ENCODE peak calls at places on chromosomes 6 and 20, in nine cellular contexts. O is activated T-cell treated with anti-CD3 and anti-CD28 coated beads for 1 hour, D is HFFc6, Y is amniotic stem cell, E is NCI-H2171 treated with DMSO at 0.1 percent for 48 hours, T is WTC11, N is T-helper 9 cell, J is adrenal gland, A is anterior cingulate cortex. P is an unnamed sample.

GRCh38 chr6:87200469-87201174 is 45.3 kb downstream of the ZNF292 start:
- DNase-seq in J (peak), O (no peak), E (no peak), T (no peak), Y (no peak), A (no peak), N (no peak), D (no peak), P (no peak)

GRCh38 chr20:62896526-62896925 is 29.8 kb downstream of the DIDO1 start:
- DNase-seq in E (no peak), J (no peak), A (no peak), Y (no peak), N (no peak), O (no peak), D (no peak), T (no peak), P (no peak)

GRCh38 chr6:160077526-160077925 is 44.1 kb upstream of the SLC22A1 start:
- DNase-seq in A (no peak), E (no peak), T (no peak), N (no peak), D (peak), J (no peak), O (no peak), Y (peak), P (no peak)

GRCh38 chr6:29739136-29739881 is 16.1 kb downstream of the HLA-F start:
- DNase-seq in T (no peak), J (peak), Y (no peak), O (no peak), D (no peak), E (no peak), A (no peak), N (no peak), P (no peak)

GRCh38 chr6:48087448-48087847 is 23.5 kb downstream of the PTCHD4 start:
- DNase-seq in A (no peak), Y (no peak), E (peak), J (no peak), O (no peak), N (no peak), T (no peak), D (peak), P (peak)

GRCh38 chr20:62820208-62820961 is 3.5 kb downstream of the COL9A3 start:
- DNase-seq in Y (no peak), J (no peak), D (no peak), O (no peak), T (no peak), E (no peak), N (no peak), A (no peak), P (peak)

GRCh38 chr6:38933426-38933825 is 115.2 kb upstream of the GLP1R start:
- DNase-seq in E (no peak), N (no peak), O (no peak), Y (no peak), D (peak), A (no peak), J (no peak), T (no peak), P (no peak)

GRCh38 chr20:62615750-62616251 is 26.5 kb upstream of the SLCO4A1 start:
- DNase-seq in A (no peak), O (no peak), E (no peak), Y (no peak), J (no peak), T (no peak), D (no peak), N (no peak), P (no peak)

GRCh38 chr6:22575190-22575589 is 5.8 kb downstream of the HDGFL1 start:
- DNase-seq in N (no peak), A (no peak), Y (no peak), E (no peak), J (no peak), D (no peak), T (no peak), O (no peak), P (no peak)

GRCh38 chr6:122789862-122790739 is 1.0 kb downstream of the SMPDL3A start:
- DNase-seq in E (peak), Y (peak), N (no peak), J (peak), T (peak), O (no peak), A (no peak), D (no peak), P (peak)

GRCh38 chr6:158211273-158212055 is 43.3 kb downstream of the GTF2H5 start:
- DNase-seq in T (no peak), N (no peak), D (peak), A (no peak), O (no peak), E (no peak), Y (no peak), J (no peak), P (no peak)

GRCh38 chr6:138403324-138403800 is 661 bp upstream of the HEBP2 start:
- DNase-seq in E (peak), T (peak), O (peak), D (no peak), A (no peak), Y (no peak), N (no peak), J (peak), P (peak)

P was measured in NCI-H69.